ENCODE peak calls at places on chromosome 13, in eight cellular contexts. H is lower lobe of right lung; N is IMR-90; F is GM04504; Y is GM23338; R is stimulated activated naive CD8-positive, alpha-beta T cell treated with anti-CD3 and anti-CD28 coated beads, Interleukin-15, Interleukin-2, amounts not matched to agents 100 U/mL and 50 U/mL, for 24 hours; G is GM19239; J is WTC11. X is an unnamed sample.

GRCh38 chr13:51523082-51523518 is 61.2 kb upstream of the WDFY2 start:
- DNase-seq in H (no peak), N (peak), F (no peak), Y (no peak), R (peak), G (no peak), J (no peak), X (no peak)

GRCh38 chr13:43071824-43072223 is 48.4 kb downstream of the DNAJC15 start:
- DNase-seq in H (no peak), N (no peak), F (no peak), Y (peak), R (no peak), G (no peak), J (no peak), X (no peak)

GRCh38 chr13:28100149-28101121 is at the start of gene FLT3:
- DNase-seq in H (peak), N (peak), F (peak), Y (peak), R (peak), G (peak), J (peak), X (peak)

GRCh38 chr13:34561033-34561432 is 381.0 kb upstream of the NBEA start:
- DNase-seq in H (no peak), N (no peak), F (no peak), Y (no peak), R (no peak), G (no peak), J (no peak), X (no peak)

GRCh38 chr13:27556109-27556508 is 64.2 kb downstream of the LNX2 start:
- DNase-seq in H (no peak), N (peak), F (no peak), Y (no peak), R (no peak), G (no peak), J (no peak), X (no peak)

GRCh38 chr13:38669234-38669964 is 17.5 kb upstream of the FREM2 start:
- DNase-seq in H (no peak), N (no peak), F (no peak), Y (no peak), R (no peak), G (no peak), J (no peak), X (no peak)

GRCh38 chr13:71860547-71861131 is 6.4 kb downstream of the DACH1 start:
- DNase-seq in H (no peak), N (no peak), F (no peak), Y (no peak), R (no peak), G (no peak), J (no peak), X (no peak)

GRCh38 chr13:20326809-20327208 is 94.7 kb upstream of the GJB6 start:
- DNase-seq in H (no peak), N (no peak), F (no peak), Y (no peak), R (no peak), G (no peak), J (no peak), X (no peak)

GRCh38 chr13:74219571-74219970 is 85.4 kb upstream of the KLF12 start:
- DNase-seq in H (no peak), N (peak), F (no peak), Y (no peak), R (no peak), G (no peak), J (no peak), X (no peak)

GRCh38 chr13:25064396-25064795 is 31.5 kb upstream of the PABPC3 start:
- DNase-seq in H (no peak), N (no peak), F (no peak), Y (no peak), R (no peak), G (no peak), J (no peak), X (no peak)

GRCh38 chr13:109547942-109548860 is 238.2 kb downstream of the IRS2 start:
- DNase-seq in H (no peak), N (no peak), F (no peak), Y (no peak), R (no peak), G (no peak), J (no peak), X (no peak)

GRCh38 chr13:100298691-100299090 is 209.8 kb downstream of the PCCA start:
- DNase-seq in H (no peak), N (no peak), F (no peak), Y (no peak), R (no peak), G (no peak), J (no peak), X (no peak)

GRCh38 chr13:43686557-43686956 is 100.2 kb downstream of the ENOX1 start:
- DNase-seq in H (no peak), N (peak), F (peak), Y (no peak), R (no peak), G (no peak), J (no peak), X (peak)